ENCODE peak calls at places on chromosomes 2 and 18, in eight cellular contexts. P is body of pancreas, E is breast epithelium, X is K562, N is right lobe of liver, R is HepG2, C is IMR-90, W is A549. O is an unnamed sample.
A peak's percentile ranks its signal among the peaks of the same experiment; 100 is the strongest.

GRCh38 chr2:40243581-40243980 is 208.3 kb downstream of the SLC8A1 start:
- DNase-seq in C (peak; percentile 91), W (no peak), R (no peak), E (no peak), N (no peak), X (no peak), P (no peak), O (no peak)

GRCh38 chr2:200453853-200454524 is 55.9 kb downstream of the KCTD18 start:
- DNase-seq in X (no peak), W (no peak), R (no peak), P (no peak), E (no peak), N (no peak), C (no peak), O (no peak)

GRCh38 chr2:144508162-144508765 is 11.7 kb downstream of the ZEB2 start:
- DNase-seq in X (no peak), E (no peak), N (no peak), C (no peak), W (no peak), R (no peak), P (no peak), O (no peak)

GRCh38 chr18:23556145-23556780 is 30.0 kb downstream of the NPC1 start:
- DNase-seq in R (peak; percentile 96), W (no peak), E (no peak), X (no peak), P (no peak), C (no peak), N (no peak), O (no peak)

GRCh38 chr2:154368148-154368547 is 330.3 kb upstream of the KCNJ3 start:
- DNase-seq in P (no peak), C (no peak), R (no peak), X (no peak), N (no peak), E (no peak), W (no peak), O (no peak)

GRCh38 chr18:7822435-7823425 is 255.6 kb downstream of the PTPRM start:
- DNase-seq in R (no peak), X (no peak), N (no peak), C (no peak), P (no peak), E (no peak), W (no peak), O (no peak)

GRCh38 chr18:26487437-26487836 is 60.9 kb downstream of the KCTD1 start:
- DNase-seq in P (no peak), C (no peak), N (no peak), W (peak; percentile 82), R (peak; percentile 63), E (no peak), X (no peak), O (no peak)

GRCh38 chr2:19799881-19800780 is 101.7 kb downstream of the TTC32 start:
- DNase-seq in E (no peak), P (no peak), W (no peak), N (no peak), X (no peak), C (no peak), R (no peak), O (no peak)

GRCh38 chr18:23814977-23815614 is 125.8 kb downstream of the LAMA3 start:
- DNase-seq in C (no peak), N (no peak), P (no peak), E (no peak), R (no peak), X (no peak), W (no peak), O (no peak)

GRCh38 chr2:38704664-38705063 is 38.8 kb downstream of the GALM start:
- DNase-seq in E (no peak), C (no peak), R (no peak), W (no peak), P (no peak), N (no peak), X (no peak), O (no peak)

GRCh38 chr2:226791056-226791486 is 8.5 kb downstream of the IRS1 start:
- DNase-seq in E (no peak), R (no peak), X (no peak), C (peak; percentile 71), N (peak; percentile 41), P (peak; percentile 55), W (no peak), O (no peak)

GRCh38 chr2:69163109-69163508 is 150.1 kb downstream of the ANTXR1 start:
- DNase-seq in R (no peak), X (no peak), E (no peak), W (peak; percentile 90), N (no peak), C (peak; percentile 88), P (no peak), O (no peak)

GRCh38 chr2:56465491-56465890 is 281.7 kb downstream of the CCDC85A start:
- DNase-seq in E (no peak), C (no peak), N (no peak), P (no peak), W (no peak), R (no peak), X (no peak), O (no peak)

GRCh38 chr2:73895473-73895872 is 2.7 kb downstream of the ACTG2 start:
- DNase-seq in R (no peak), C (no peak), X (no peak), N (no peak), P (no peak), W (no peak), E (no peak), O (no peak)

GRCh38 chr2:144515694-144516416 is 4.1 kb downstream of the ZEB2 start:
- DNase-seq in C (no peak), N (peak; percentile 49), P (no peak), X (peak; percentile 36), R (no peak), E (no peak), W (peak; percentile 29), O (no peak)

GRCh38 chr2:112622528-112622849 is 23.2 kb upstream of the SLC20A1 start:
- DNase-seq in P (no peak), E (no peak), N (no peak), W (peak; percentile 70), R (no peak), X (no peak), C (peak; percentile 98), O (no peak)

GRCh38 chr2:120735750-120736170 is at the start of gene GLI2:
- DNase-seq in X (peak; percentile 63), W (peak; percentile 89), N (peak; percentile 53), C (peak; percentile 87), E (no peak), R (peak; percentile 15), P (peak; percentile 66), O (peak; percentile 56)

GRCh38 chr18:59388817-59389216 is 29.8 kb upstream of the LMAN1 start:
- DNase-seq in N (no peak), C (no peak), W (no peak), E (no peak), R (no peak), P (no peak), X (no peak), O (no peak)

GRCh38 chr2:120032297-120032696 is 19.4 kb downstream of the EPB41L5 start:
- DNase-seq in N (no peak), C (no peak), W (no peak), X (no peak), R (no peak), E (no peak), P (no peak), O (no peak)

GRCh38 chr2:41414486-41415230 is 633.2 kb upstream of the PKDCC start:
- DNase-seq in N (no peak), P (no peak), W (peak; percentile 46), R (peak; percentile 56), E (no peak), C (no peak), X (no peak), O (peak; percentile 6)

GRCh38 chr2:54597153-54597827 is 126.2 kb upstream of the EML6 start:
- DNase-seq in R (no peak), C (peak; percentile 36), X (no peak), E (no peak), P (peak; percentile 79), N (peak; percentile 52), W (no peak), O (no peak)
- TF ChIP-seq POLR2A in R (no peak), C (no peak), X (no peak), E (no peak), P (no peak), N (no peak), W (no peak), O (no peak)

GRCh38 chr18:63155910-63156773 is 163.4 kb downstream of the BCL2 start:
- DNase-seq in X (no peak), P (no peak), N (no peak), E (no peak), R (no peak), W (no peak), C (no peak), O (no peak)
- TF ChIP-seq POLR2A in X (no peak), P (no peak), N (no peak), E (no peak), R (no peak), W (no peak), C (no peak), O (peak; percentile 33)

GRCh38 chr2:1744446-1745170 is at the start of gene PXDN:
- DNase-seq in N (no peak), E (peak; percentile 56), R (no peak), X (no peak), P (no peak), W (no peak), C (peak; percentile 65), O (peak; percentile 55)
- TF ChIP-seq POLR2A in N (peak; percentile 44), E (no peak), R (no peak), X (no peak), P (no peak), W (no peak), C (peak; percentile 92), O (no peak)

DNA sequence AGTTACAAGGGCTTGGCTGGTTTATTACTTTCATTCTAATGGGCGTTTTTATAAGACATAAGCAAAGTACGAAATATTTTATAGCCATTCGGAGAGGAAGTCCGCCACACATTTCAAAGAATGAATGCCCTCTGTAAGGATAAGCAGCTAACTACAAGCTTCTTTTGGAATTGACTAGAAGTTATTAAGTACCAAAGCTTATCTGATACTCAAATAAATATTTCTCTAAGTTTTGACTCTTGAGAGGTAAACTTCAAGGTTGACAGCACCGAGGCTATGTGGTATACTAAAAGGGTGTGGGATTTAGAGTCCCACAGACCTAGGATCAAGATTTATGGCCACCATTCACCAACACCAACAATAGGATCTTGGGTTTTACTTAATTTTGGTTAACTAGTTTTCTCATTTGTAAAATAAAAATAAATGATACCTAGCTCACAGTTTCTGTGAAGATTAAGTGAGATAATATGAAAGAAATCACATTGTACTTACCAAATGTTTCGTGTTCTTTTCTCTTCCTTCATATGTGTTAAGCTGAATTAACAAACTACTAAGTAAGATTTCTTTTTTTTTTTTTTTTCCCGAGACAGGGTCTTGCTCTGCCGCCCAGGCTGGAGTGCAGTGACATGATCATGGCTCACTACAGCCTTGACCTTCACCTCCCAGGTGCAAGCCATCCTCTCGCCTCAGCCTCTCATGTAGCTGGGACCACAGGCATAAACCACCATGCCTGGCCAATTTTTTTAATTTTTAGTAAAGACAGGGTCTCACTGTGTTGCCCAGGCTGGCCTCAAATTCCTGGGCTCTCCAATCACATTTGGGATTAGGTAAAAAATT is 47.9 kb upstream of the MSH2 start:
- DNase-seq in X (no peak), R (no peak), E (no peak), W (no peak), C (no peak), N (no peak), P (no peak), O (no peak)
- TF ChIP-seq POLR2A in X (no peak), R (no peak), E (no peak), W (no peak), C (no peak), N (no peak), P (no peak), O (no peak)

O was measured in GM12891.